ENCODE peak calls at places on chromosome 9, in ten cellular contexts. One of them, this sample, is unnamed.

GRCh38 chr9:89887286-89887685 is 282.5 kb downstream of the GADD45G start:
- DNase-seq in SHP77: no peak
- DNase-seq in fibroblast of the conjunctiva: no peak
- DNase-seq in anterior cingulate cortex: no peak
- DNase-seq in NCI-H1417 treated with DMSO at 0.1 percent for 48 hours: no peak
- DNase-seq in B cell: no peak
- DNase-seq in NCI-H1092 treated with DMSO at 0.1 percent for 48 hours: peak
- DNase-seq in T-helper 22 cell: no peak
- DNase-seq in CD4-positive, alpha-beta T cell: no peak
- DNase-seq in stimulated activated CD4-positive, alpha-beta T cell treated with anti-CD3 and anti-CD28 coated beads, Interleukin-2, amount 100 ng/mL, for 48 hours: no peak
- DNase-seq in this sample: no peak

GRCh38 chr9:133875131-133875530 is 117.0 kb downstream of the VAV2 start:
- DNase-seq in anterior cingulate cortex: no peak
- DNase-seq in fibroblast of the conjunctiva: no peak
- DNase-seq in NCI-H1092 treated with DMSO at 0.1 percent for 48 hours: no peak
- DNase-seq in stimulated activated CD4-positive, alpha-beta T cell treated with anti-CD3 and anti-CD28 coated beads, Interleukin-2, amount 100 ng/mL, for 48 hours: no peak
- DNase-seq in T-helper 22 cell: no peak
- DNase-seq in SHP77: no peak
- DNase-seq in CD4-positive, alpha-beta T cell: no peak
- DNase-seq in B cell: no peak
- DNase-seq in NCI-H1417 treated with DMSO at 0.1 percent for 48 hours: no peak
- DNase-seq in this sample: no peak

GRCh38 chr9:107982735-107983134 is 493.2 kb upstream of the KLF4 start:
- DNase-seq in B cell: no peak
- DNase-seq in fibroblast of the conjunctiva: no peak
- DNase-seq in anterior cingulate cortex: no peak
- DNase-seq in T-helper 22 cell: no peak
- DNase-seq in stimulated activated CD4-positive, alpha-beta T cell treated with anti-CD3 and anti-CD28 coated beads, Interleukin-2, amount 100 ng/mL, for 48 hours: no peak
- DNase-seq in SHP77: no peak
- DNase-seq in NCI-H1092 treated with DMSO at 0.1 percent for 48 hours: no peak
- DNase-seq in NCI-H1417 treated with DMSO at 0.1 percent for 48 hours: no peak
- DNase-seq in CD4-positive, alpha-beta T cell: no peak
- DNase-seq in this sample: no peak

GRCh38 chr9:95644377-95644776 is 127.6 kb upstream of the PTCH1 start:
- DNase-seq in SHP77: no peak
- DNase-seq in B cell: no peak
- DNase-seq in anterior cingulate cortex: no peak
- DNase-seq in CD4-positive, alpha-beta T cell: no peak
- DNase-seq in NCI-H1417 treated with DMSO at 0.1 percent for 48 hours: no peak
- DNase-seq in T-helper 22 cell: no peak
- DNase-seq in fibroblast of the conjunctiva: peak
- DNase-seq in stimulated activated CD4-positive, alpha-beta T cell treated with anti-CD3 and anti-CD28 coated beads, Interleukin-2, amount 100 ng/mL, for 48 hours: no peak
- DNase-seq in NCI-H1092 treated with DMSO at 0.1 percent for 48 hours: no peak
- DNase-seq in this sample: no peak

GRCh38 chr9:124079176-124079925 is 67.8 kb downstream of the LHX2 start:
- DNase-seq in NCI-H1092 treated with DMSO at 0.1 percent for 48 hours: no peak
- DNase-seq in CD4-positive, alpha-beta T cell: no peak
- DNase-seq in SHP77: peak
- DNase-seq in B cell: no peak
- DNase-seq in stimulated activated CD4-positive, alpha-beta T cell treated with anti-CD3 and anti-CD28 coated beads, Interleukin-2, amount 100 ng/mL, for 48 hours: no peak
- DNase-seq in anterior cingulate cortex: peak
- DNase-seq in T-helper 22 cell: no peak
- DNase-seq in fibroblast of the conjunctiva: no peak
- DNase-seq in NCI-H1417 treated with DMSO at 0.1 percent for 48 hours: no peak
- DNase-seq in this sample: no peak

GRCh38 chr9:136441681-136442245 is 2.1 kb upstream of the INPP5E start:
- DNase-seq in anterior cingulate cortex: no peak
- DNase-seq in CD4-positive, alpha-beta T cell: no peak
- DNase-seq in NCI-H1417 treated with DMSO at 0.1 percent for 48 hours: no peak
- DNase-seq in SHP77: no peak
- DNase-seq in T-helper 22 cell: no peak
- DNase-seq in fibroblast of the conjunctiva: no peak
- DNase-seq in NCI-H1092 treated with DMSO at 0.1 percent for 48 hours: no peak
- DNase-seq in stimulated activated CD4-positive, alpha-beta T cell treated with anti-CD3 and anti-CD28 coated beads, Interleukin-2, amount 100 ng/mL, for 48 hours: no peak
- DNase-seq in B cell: no peak
- DNase-seq in this sample: no peak

GRCh38 chr9:77987104-77987656 is 44.4 kb downstream of the GNAQ start:
- DNase-seq in T-helper 22 cell: no peak
- DNase-seq in B cell: no peak
- DNase-seq in NCI-H1092 treated with DMSO at 0.1 percent for 48 hours: no peak
- DNase-seq in stimulated activated CD4-positive, alpha-beta T cell treated with anti-CD3 and anti-CD28 coated beads, Interleukin-2, amount 100 ng/mL, for 48 hours: no peak
- DNase-seq in fibroblast of the conjunctiva: no peak
- DNase-seq in NCI-H1417 treated with DMSO at 0.1 percent for 48 hours: no peak
- DNase-seq in CD4-positive, alpha-beta T cell: no peak
- DNase-seq in SHP77: no peak
- DNase-seq in anterior cingulate cortex: no peak
- DNase-seq in this sample: no peak

GRCh38 chr9:111298831-111299603 is 31.0 kb downstream of the OR2K2 start:
- DNase-seq in T-helper 22 cell: no peak
- DNase-seq in fibroblast of the conjunctiva: peak
- DNase-seq in stimulated activated CD4-positive, alpha-beta T cell treated with anti-CD3 and anti-CD28 coated beads, Interleukin-2, amount 100 ng/mL, for 48 hours: no peak
- DNase-seq in NCI-H1092 treated with DMSO at 0.1 percent for 48 hours: peak
- DNase-seq in B cell: peak
- DNase-seq in SHP77: peak
- DNase-seq in anterior cingulate cortex: no peak
- DNase-seq in NCI-H1417 treated with DMSO at 0.1 percent for 48 hours: peak
- DNase-seq in CD4-positive, alpha-beta T cell: no peak
- DNase-seq in this sample: no peak

GRCh38 chr9:121557581-121558422 is 58.2 kb upstream of the GGTA1 start:
- DNase-seq in NCI-H1092 treated with DMSO at 0.1 percent for 48 hours: no peak
- DNase-seq in SHP77: no peak
- DNase-seq in anterior cingulate cortex: no peak
- DNase-seq in stimulated activated CD4-positive, alpha-beta T cell treated with anti-CD3 and anti-CD28 coated beads, Interleukin-2, amount 100 ng/mL, for 48 hours: no peak
- DNase-seq in fibroblast of the conjunctiva: peak
- DNase-seq in CD4-positive, alpha-beta T cell: no peak
- DNase-seq in B cell: peak
- DNase-seq in T-helper 22 cell: no peak
- DNase-seq in NCI-H1417 treated with DMSO at 0.1 percent for 48 hours: no peak
- DNase-seq in this sample: no peak

GRCh38 chr9:120464176-120464575 is 115.8 kb downstream of the CDK5RAP2 start:
- DNase-seq in stimulated activated CD4-positive, alpha-beta T cell treated with anti-CD3 and anti-CD28 coated beads, Interleukin-2, amount 100 ng/mL, for 48 hours: no peak
- DNase-seq in CD4-positive, alpha-beta T cell: no peak
- DNase-seq in anterior cingulate cortex: no peak
- DNase-seq in NCI-H1092 treated with DMSO at 0.1 percent for 48 hours: no peak
- DNase-seq in fibroblast of the conjunctiva: no peak
- DNase-seq in SHP77: no peak
- DNase-seq in T-helper 22 cell: no peak
- DNase-seq in B cell: no peak
- DNase-seq in NCI-H1417 treated with DMSO at 0.1 percent for 48 hours: no peak
- DNase-seq in this sample: no peak

GRCh38 chr9:137053944-137054931 is at the start of gene ENTPD2:
- DNase-seq in B cell: peak
- DNase-seq in fibroblast of the conjunctiva: no peak
- DNase-seq in NCI-H1417 treated with DMSO at 0.1 percent for 48 hours: no peak
- DNase-seq in CD4-positive, alpha-beta T cell: no peak
- DNase-seq in NCI-H1092 treated with DMSO at 0.1 percent for 48 hours: no peak
- DNase-seq in SHP77: no peak
- DNase-seq in T-helper 22 cell: no peak
- DNase-seq in anterior cingulate cortex: no peak
- DNase-seq in stimulated activated CD4-positive, alpha-beta T cell treated with anti-CD3 and anti-CD28 coated beads, Interleukin-2, amount 100 ng/mL, for 48 hours: no peak
- DNase-seq in this sample: peak

GRCh38 chr9:86405086-86405491 is 50.9 kb upstream of the TUT7 start:
- DNase-seq in SHP77: no peak
- DNase-seq in NCI-H1092 treated with DMSO at 0.1 percent for 48 hours: no peak
- DNase-seq in B cell: no peak
- DNase-seq in T-helper 22 cell: no peak
- DNase-seq in NCI-H1417 treated with DMSO at 0.1 percent for 48 hours: no peak
- DNase-seq in fibroblast of the conjunctiva: no peak
- DNase-seq in anterior cingulate cortex: no peak
- DNase-seq in CD4-positive, alpha-beta T cell: no peak
- DNase-seq in stimulated activated CD4-positive, alpha-beta T cell treated with anti-CD3 and anti-CD28 coated beads, Interleukin-2, amount 100 ng/mL, for 48 hours: no peak
- DNase-seq in this sample: no peak

GRCh38 chr9:134221273-134222017 is 57.1 kb upstream of the RNU6ATAC start:
- DNase-seq in CD4-positive, alpha-beta T cell: no peak
- DNase-seq in NCI-H1417 treated with DMSO at 0.1 percent for 48 hours: no peak
- DNase-seq in NCI-H1092 treated with DMSO at 0.1 percent for 48 hours: no peak
- DNase-seq in anterior cingulate cortex: no peak
- DNase-seq in SHP77: no peak
- DNase-seq in T-helper 22 cell: no peak
- DNase-seq in fibroblast of the conjunctiva: no peak
- DNase-seq in B cell: no peak
- DNase-seq in stimulated activated CD4-positive, alpha-beta T cell treated with anti-CD3 and anti-CD28 coated beads, Interleukin-2, amount 100 ng/mL, for 48 hours: no peak
- DNase-seq in this sample: no peak

GRCh38 chr9:78807286-78807685 is 510.4 kb downstream of the PSAT1 start:
- DNase-seq in CD4-positive, alpha-beta T cell: no peak
- DNase-seq in anterior cingulate cortex: no peak
- DNase-seq in SHP77: no peak
- DNase-seq in T-helper 22 cell: no peak
- DNase-seq in NCI-H1417 treated with DMSO at 0.1 percent for 48 hours: no peak
- DNase-seq in fibroblast of the conjunctiva: no peak
- DNase-seq in B cell: no peak
- DNase-seq in stimulated activated CD4-positive, alpha-beta T cell treated with anti-CD3 and anti-CD28 coated beads, Interleukin-2, amount 100 ng/mL, for 48 hours: no peak
- DNase-seq in NCI-H1092 treated with DMSO at 0.1 percent for 48 hours: no peak
- DNase-seq in this sample: no peak

GRCh38 chr9:106468431-106468830 is 394.5 kb upstream of the ZNF462 start:
- DNase-seq in NCI-H1417 treated with DMSO at 0.1 percent for 48 hours: no peak
- DNase-seq in stimulated activated CD4-positive, alpha-beta T cell treated with anti-CD3 and anti-CD28 coated beads, Interleukin-2, amount 100 ng/mL, for 48 hours: no peak
- DNase-seq in NCI-H1092 treated with DMSO at 0.1 percent for 48 hours: no peak
- DNase-seq in SHP77: no peak
- DNase-seq in B cell: no peak
- DNase-seq in T-helper 22 cell: no peak
- DNase-seq in anterior cingulate cortex: no peak
- DNase-seq in fibroblast of the conjunctiva: no peak
- DNase-seq in CD4-positive, alpha-beta T cell: no peak
- DNase-seq in this sample: no peak

GRCh38 chr9:107249131-107249533 is 33.9 kb upstream of the RAD23B start:
- DNase-seq in anterior cingulate cortex: no peak
- DNase-seq in SHP77: no peak
- DNase-seq in CD4-positive, alpha-beta T cell: no peak
- DNase-seq in T-helper 22 cell: no peak
- DNase-seq in B cell: no peak
- DNase-seq in NCI-H1417 treated with DMSO at 0.1 percent for 48 hours: no peak
- DNase-seq in stimulated activated CD4-positive, alpha-beta T cell treated with anti-CD3 and anti-CD28 coated beads, Interleukin-2, amount 100 ng/mL, for 48 hours: no peak
- DNase-seq in fibroblast of the conjunctiva: no peak
- DNase-seq in NCI-H1092 treated with DMSO at 0.1 percent for 48 hours: no peak
- DNase-seq in this sample: no peak

GRCh38 chr9:137461663-137462395 is 2.7 kb upstream of the NSMF start:
- DNase-seq in fibroblast of the conjunctiva: peak
- DNase-seq in NCI-H1092 treated with DMSO at 0.1 percent for 48 hours: no peak
- DNase-seq in stimulated activated CD4-positive, alpha-beta T cell treated with anti-CD3 and anti-CD28 coated beads, Interleukin-2, amount 100 ng/mL, for 48 hours: peak
- DNase-seq in anterior cingulate cortex: no peak
- DNase-seq in B cell: peak
- DNase-seq in T-helper 22 cell: peak
- DNase-seq in NCI-H1417 treated with DMSO at 0.1 percent for 48 hours: no peak
- DNase-seq in CD4-positive, alpha-beta T cell: peak
- DNase-seq in SHP77: no peak
- DNase-seq in this sample: peak

GRCh38 chr9:37971691-37972090 is 67.8 kb upstream of the SLC25A51 start:
- DNase-seq in B cell: no peak
- DNase-seq in NCI-H1417 treated with DMSO at 0.1 percent for 48 hours: no peak
- DNase-seq in CD4-positive, alpha-beta T cell: no peak
- DNase-seq in fibroblast of the conjunctiva: no peak
- DNase-seq in T-helper 22 cell: no peak
- DNase-seq in NCI-H1092 treated with DMSO at 0.1 percent for 48 hours: no peak
- DNase-seq in SHP77: no peak
- DNase-seq in stimulated activated CD4-positive, alpha-beta T cell treated with anti-CD3 and anti-CD28 coated beads, Interleukin-2, amount 100 ng/mL, for 48 hours: no peak
- DNase-seq in anterior cingulate cortex: no peak
- DNase-seq in this sample: no peak

GRCh38 chr9:119071636-119072035 is 297.6 kb downstream of the BRINP1 start:
- DNase-seq in stimulated activated CD4-positive, alpha-beta T cell treated with anti-CD3 and anti-CD28 coated beads, Interleukin-2, amount 100 ng/mL, for 48 hours: no peak
- DNase-seq in NCI-H1417 treated with DMSO at 0.1 percent for 48 hours: no peak
- DNase-seq in T-helper 22 cell: no peak
- DNase-seq in fibroblast of the conjunctiva: no peak
- DNase-seq in anterior cingulate cortex: no peak
- DNase-seq in NCI-H1092 treated with DMSO at 0.1 percent for 48 hours: no peak
- DNase-seq in B cell: no peak
- DNase-seq in CD4-positive, alpha-beta T cell: no peak
- DNase-seq in SHP77: no peak
- DNase-seq in this sample: no peak

GRCh38 chr9:37284631-37285030 is 137.9 kb upstream of the GRHPR start:
- DNase-seq in anterior cingulate cortex: no peak
- DNase-seq in T-helper 22 cell: no peak
- DNase-seq in fibroblast of the conjunctiva: peak
- DNase-seq in B cell: no peak
- DNase-seq in NCI-H1092 treated with DMSO at 0.1 percent for 48 hours: no peak
- DNase-seq in CD4-positive, alpha-beta T cell: no peak
- DNase-seq in SHP77: no peak
- DNase-seq in NCI-H1417 treated with DMSO at 0.1 percent for 48 hours: no peak
- DNase-seq in stimulated activated CD4-positive, alpha-beta T cell treated with anti-CD3 and anti-CD28 coated beads, Interleukin-2, amount 100 ng/mL, for 48 hours: no peak
- DNase-seq in this sample: no peak

GRCh38 chr9:133534346-133535284 is at the start of gene ADAMTSL2:
- DNase-seq in CD4-positive, alpha-beta T cell: peak
- DNase-seq in SHP77: peak
- DNase-seq in B cell: no peak
- DNase-seq in stimulated activated CD4-positive, alpha-beta T cell treated with anti-CD3 and anti-CD28 coated beads, Interleukin-2, amount 100 ng/mL, for 48 hours: no peak
- DNase-seq in T-helper 22 cell: no peak
- DNase-seq in fibroblast of the conjunctiva: peak
- DNase-seq in NCI-H1417 treated with DMSO at 0.1 percent for 48 hours: peak
- DNase-seq in NCI-H1092 treated with DMSO at 0.1 percent for 48 hours: peak
- DNase-seq in anterior cingulate cortex: no peak
- DNase-seq in this sample: no peak

GRCh38 chr9:124735121-124735520 is 36.0 kb downstream of the NR6A1 start:
- DNase-seq in NCI-H1092 treated with DMSO at 0.1 percent for 48 hours: no peak
- DNase-seq in T-helper 22 cell: no peak
- DNase-seq in CD4-positive, alpha-beta T cell: no peak
- DNase-seq in B cell: no peak
- DNase-seq in anterior cingulate cortex: no peak
- DNase-seq in fibroblast of the conjunctiva: no peak
- DNase-seq in SHP77: no peak
- DNase-seq in stimulated activated CD4-positive, alpha-beta T cell treated with anti-CD3 and anti-CD28 coated beads, Interleukin-2, amount 100 ng/mL, for 48 hours: no peak
- DNase-seq in NCI-H1417 treated with DMSO at 0.1 percent for 48 hours: no peak
- DNase-seq in this sample: no peak

GRCh38 chr9:133768859-133769510 is 30.8 kb upstream of the SARDH start:
- DNase-seq in SHP77: no peak
- DNase-seq in T-helper 22 cell: no peak
- DNase-seq in NCI-H1417 treated with DMSO at 0.1 percent for 48 hours: no peak
- DNase-seq in B cell: no peak
- DNase-seq in anterior cingulate cortex: no peak
- DNase-seq in CD4-positive, alpha-beta T cell: no peak
- DNase-seq in fibroblast of the conjunctiva: no peak
- DNase-seq in stimulated activated CD4-positive, alpha-beta T cell treated with anti-CD3 and anti-CD28 coated beads, Interleukin-2, amount 100 ng/mL, for 48 hours: no peak
- DNase-seq in NCI-H1092 treated with DMSO at 0.1 percent for 48 hours: no peak
- DNase-seq in this sample: no peak

GRCh38 chr9:120869726-120870125 is 7.3 kb downstream of the PHF19 start:
- DNase-seq in CD4-positive, alpha-beta T cell: no peak
- DNase-seq in SHP77: no peak
- DNase-seq in NCI-H1092 treated with DMSO at 0.1 percent for 48 hours: no peak
- DNase-seq in T-helper 22 cell: no peak
- DNase-seq in anterior cingulate cortex: no peak
- DNase-seq in NCI-H1417 treated with DMSO at 0.1 percent for 48 hours: no peak
- DNase-seq in stimulated activated CD4-positive, alpha-beta T cell treated with anti-CD3 and anti-CD28 coated beads, Interleukin-2, amount 100 ng/mL, for 48 hours: no peak
- DNase-seq in fibroblast of the conjunctiva: no peak
- DNase-seq in B cell: peak
- DNase-seq in this sample: no peak

GRCh38 chr9:87035868-87036267 is 88.6 kb upstream of the GAS1 start:
- DNase-seq in SHP77: no peak
- DNase-seq in T-helper 22 cell: no peak
- DNase-seq in B cell: no peak
- DNase-seq in NCI-H1417 treated with DMSO at 0.1 percent for 48 hours: no peak
- DNase-seq in stimulated activated CD4-positive, alpha-beta T cell treated with anti-CD3 and anti-CD28 coated beads, Interleukin-2, amount 100 ng/mL, for 48 hours: no peak
- DNase-seq in fibroblast of the conjunctiva: no peak
- DNase-seq in CD4-positive, alpha-beta T cell: no peak
- DNase-seq in anterior cingulate cortex: no peak
- DNase-seq in NCI-H1092 treated with DMSO at 0.1 percent for 48 hours: no peak
- DNase-seq in this sample: no peak

GRCh38 chr9:134259708-134260107 is 66.5 kb upstream of the RXRA start:
- DNase-seq in B cell: no peak
- DNase-seq in T-helper 22 cell: no peak
- DNase-seq in CD4-positive, alpha-beta T cell: no peak
- DNase-seq in NCI-H1092 treated with DMSO at 0.1 percent for 48 hours: no peak
- DNase-seq in SHP77: no peak
- DNase-seq in NCI-H1417 treated with DMSO at 0.1 percent for 48 hours: no peak
- DNase-seq in anterior cingulate cortex: no peak
- DNase-seq in fibroblast of the conjunctiva: no peak
- DNase-seq in stimulated activated CD4-positive, alpha-beta T cell treated with anti-CD3 and anti-CD28 coated beads, Interleukin-2, amount 100 ng/mL, for 48 hours: no peak
- DNase-seq in this sample: no peak

GRCh38 chr9:136542246-136543041 is 3.4 kb downstream of the NOTCH1 start:
- DNase-seq in CD4-positive, alpha-beta T cell: no peak
- DNase-seq in B cell: no peak
- DNase-seq in fibroblast of the conjunctiva: no peak
- DNase-seq in T-helper 22 cell: no peak
- DNase-seq in anterior cingulate cortex: peak
- DNase-seq in NCI-H1417 treated with DMSO at 0.1 percent for 48 hours: no peak
- DNase-seq in NCI-H1092 treated with DMSO at 0.1 percent for 48 hours: no peak
- DNase-seq in stimulated activated CD4-positive, alpha-beta T cell treated with anti-CD3 and anti-CD28 coated beads, Interleukin-2, amount 100 ng/mL, for 48 hours: no peak
- DNase-seq in SHP77: no peak
- DNase-seq in this sample: no peak

GRCh38 chr9:134553061-134553891 is 88.3 kb upstream of the COL5A1 start:
- DNase-seq in CD4-positive, alpha-beta T cell: no peak
- DNase-seq in NCI-H1092 treated with DMSO at 0.1 percent for 48 hours: no peak
- DNase-seq in anterior cingulate cortex: no peak
- DNase-seq in SHP77: no peak
- DNase-seq in fibroblast of the conjunctiva: no peak
- DNase-seq in B cell: no peak
- DNase-seq in stimulated activated CD4-positive, alpha-beta T cell treated with anti-CD3 and anti-CD28 coated beads, Interleukin-2, amount 100 ng/mL, for 48 hours: no peak
- DNase-seq in T-helper 22 cell: no peak
- DNase-seq in NCI-H1417 treated with DMSO at 0.1 percent for 48 hours: no peak
- DNase-seq in this sample: no peak